ENCODE peak calls at places on chromosomes 5 and 9, in six cellular contexts. B, V, D, I, P and Q are unnamed samples.

GRCh38 chr5:143061161-143061945 is 291.2 kb downstream of the ARHGAP26 start:
- DNase-seq in P (no peak), V (no peak), B (no peak), I (no peak), D (no peak), Q (no peak)

GRCh38 chr9:89273528-89274279 is 37.3 kb upstream of the CKS2 start:
- DNase-seq in I (no peak), B (no peak), V (no peak), D (no peak), P (no peak), Q (no peak)

GRCh38 chr5:59607126-59607807 is 286.3 kb downstream of the PDE4D start:
- DNase-seq in I (no peak), P (no peak), D (no peak), V (no peak), B (no peak), Q (no peak)

GRCh38 chr5:125673359-125673950 is 749.8 kb upstream of the GRAMD2B start:
- DNase-seq in P (no peak), B (no peak), D (no peak), V (no peak), I (no peak), Q (no peak)

GRCh38 chr5:172437445-172438303 is 16.7 kb downstream of the SH3PXD2B start:
- DNase-seq in P (no peak), I (peak; percentile 23), B (no peak), D (no peak), V (no peak), Q (no peak)

GRCh38 chr9:135369401-135369800 is 110.2 kb upstream of the PPP1R26 start:
- DNase-seq in I (no peak), B (no peak), P (no peak), V (no peak), D (no peak), Q (no peak)

GRCh38 chr5:150517272-150518152 is 9.6 kb downstream of the NDST1 start:
- DNase-seq in I (peak; percentile 81), B (no peak), V (no peak), D (peak; percentile 57), P (no peak), Q (no peak)

GRCh38 chr5:161376034-161376433 is 170.5 kb downstream of the GABRB2 start:
- DNase-seq in P (no peak), B (no peak), D (no peak), I (no peak), V (no peak), Q (no peak)

GRCh38 chr5:8813180-8813579 is 732.7 kb downstream of the SEMA5A start:
- DNase-seq in I (no peak), V (no peak), D (no peak), B (no peak), P (no peak), Q (no peak)

GRCh38 chr5:176405656-176406435 is 10.5 kb downstream of the CLTB start:
- DNase-seq in D (no peak), V (no peak), P (no peak), I (no peak), B (peak; percentile 53), Q (no peak)

GRCh38 chr9:5574998-5575397 is 53.9 kb upstream of the RIC1 start:
- DNase-seq in V (no peak), D (no peak), I (peak; percentile 7), B (no peak), P (no peak), Q (no peak)

GRCh38 chr9:111483862-111484563 is at the start of gene ECPAS:
- DNase-seq in B (peak; percentile 80), I (peak; percentile 74), D (peak; percentile 87), V (peak; percentile 78), P (no peak), Q (peak; percentile 80)

GRCh38 chr5:105350406-105351140 is 1788.0 kb upstream of the NUDT12 start:
- DNase-seq in V (no peak), P (no peak), I (no peak), B (no peak), D (peak; percentile 50), Q (no peak)

GRCh38 chr9:129497837-129498450 is 123.0 kb downstream of the C9orf50 start:
- DNase-seq in P (no peak), I (no peak), V (no peak), D (peak; percentile 1), B (no peak), Q (no peak)

GRCh38 chr9:129494113-129494789 is 126.7 kb downstream of the C9orf50 start:
- DNase-seq in D (peak; percentile 27), B (no peak), V (no peak), P (no peak), I (no peak), Q (no peak)

GRCh38 chr9:129497064-129497836 is 123.7 kb downstream of the C9orf50 start:
- DNase-seq in P (no peak), B (no peak), V (no peak), I (no peak), D (peak; percentile 8), Q (no peak)

GRCh38 chr9:129495422-129496186 is 125.3 kb downstream of the C9orf50 start:
- DNase-seq in D (peak; percentile 92), V (peak; percentile 76), B (peak; percentile 99), I (peak; percentile 86), P (no peak), Q (peak; percentile 61)

GRCh38 chr9:129496187-129497063 is 124.5 kb downstream of the C9orf50 start:
- DNase-seq in D (peak; percentile 89), V (no peak), I (peak; percentile 81), B (peak; percentile 95), P (no peak), Q (no peak)
- TF ChIP-seq POLR2A in D (no peak), V (no peak), I (no peak), B (no peak), P (no peak), Q (no peak)

GRCh38 chr5:37132646-37133045 is 116.5 kb downstream of the CPLANE1 start:
- DNase-seq in P (no peak), V (no peak), D (no peak), B (no peak), I (no peak), Q (no peak)

GRCh38 chr5:37136694-37137093 is 112.5 kb downstream of the CPLANE1 start:
- DNase-seq in D (no peak), I (no peak), V (no peak), P (no peak), B (no peak), Q (no peak)

DNA sequence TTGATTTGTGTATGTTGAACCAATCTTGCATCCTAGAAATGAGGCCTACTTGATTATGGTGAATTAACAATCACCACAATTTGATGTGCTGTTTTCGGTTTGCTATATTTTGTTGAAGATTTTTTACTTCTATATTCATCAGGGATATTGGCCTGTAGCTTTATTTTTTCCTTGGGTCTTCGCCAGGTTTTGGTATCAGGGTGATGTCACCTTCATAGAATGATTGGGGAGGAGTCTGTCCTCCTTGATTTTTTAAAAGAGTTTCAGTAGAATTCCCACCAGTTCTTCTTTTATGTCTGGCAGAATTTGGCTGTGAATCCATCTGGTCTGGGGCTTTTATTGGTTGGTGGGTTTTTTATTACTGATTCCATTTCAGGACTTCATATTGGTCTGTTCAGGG is 115.2 kb downstream of the CPLANE1 start:
- DNase-seq in I (no peak), V (no peak), B (no peak), P (no peak), D (no peak), Q (no peak)
- TF ChIP-seq TAF1 in I (no peak), V (no peak), B (no peak), P (no peak), D (no peak), Q (no peak)

GRCh38 chr9:129551393-129551973 is 69.4 kb downstream of the C9orf50 start:
- DNase-seq in B (no peak), D (no peak), V (no peak), P (no peak), I (no peak), Q (no peak)

GRCh38 chr9:129548571-129549135 is 72.2 kb downstream of the C9orf50 start:
- DNase-seq in D (no peak), V (no peak), B (peak; percentile 41), I (peak; percentile 45), P (no peak), Q (no peak)

GRCh38 chr9:129549139-129549538 is 71.8 kb downstream of the C9orf50 start:
- DNase-seq in I (peak; percentile 42), B (peak; percentile 46), V (no peak), D (no peak), P (no peak), Q (no peak)

GRCh38 chr9:129549684-129550083 is 71.2 kb downstream of the C9orf50 start:
- DNase-seq in B (no peak), V (no peak), D (no peak), I (no peak), P (no peak), Q (no peak)

GRCh38 chr9:129550199-129550839 is 70.6 kb downstream of the C9orf50 start:
- DNase-seq in D (no peak), V (no peak), I (no peak), B (peak; percentile 69), P (no peak), Q (no peak)
- TF ChIP-seq POLR2A in D (no peak), V (no peak), I (no peak), B (no peak), P (no peak), Q (no peak)

GRCh38 chr5:149133795-149134777 is 7.2 kb upstream of the ABLIM3 start:
- DNase-seq in I (no peak), B (no peak), D (peak; percentile 56), V (no peak), P (no peak), Q (no peak)
- TF ChIP-seq TAF1 in I (no peak), B (no peak), D (no peak), V (no peak), P (no peak), Q (no peak)

DNA sequence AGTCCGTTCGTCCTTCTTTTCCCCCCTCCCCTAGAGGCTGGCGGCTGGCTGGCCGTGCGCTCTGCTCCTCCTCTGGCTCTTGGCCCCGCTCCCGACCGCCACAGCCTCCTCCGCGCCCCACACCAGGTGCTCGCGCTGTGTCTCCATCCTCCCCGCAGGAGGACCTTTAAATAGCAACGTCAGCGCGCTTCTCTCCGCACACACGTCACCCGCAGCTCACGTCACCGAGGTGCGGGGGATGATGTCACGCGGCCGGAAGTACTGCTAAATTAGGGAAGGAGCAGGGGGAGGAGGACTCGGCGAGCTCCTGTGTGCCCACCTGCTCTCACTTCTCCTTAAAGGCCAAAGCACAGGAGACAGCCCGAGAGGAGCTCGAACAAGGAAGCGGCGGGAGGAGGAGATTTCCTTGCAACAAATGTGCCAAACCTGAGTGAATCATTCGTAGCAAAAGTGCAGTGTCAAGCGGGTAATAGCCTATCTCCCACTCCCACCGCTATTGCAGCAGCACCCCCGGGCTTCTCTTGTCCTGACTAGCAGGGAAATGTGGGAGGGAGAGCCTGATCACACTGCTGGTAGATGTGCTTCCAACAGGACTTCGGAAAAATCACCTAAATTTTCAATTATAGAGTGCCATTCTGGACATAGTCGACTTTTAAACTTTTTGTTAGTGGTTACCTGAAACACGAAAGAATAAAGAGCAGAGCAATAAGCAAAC is 614 bp upstream of the HOMER1 start:
- DNase-seq in P (peak; percentile 78), I (peak; percentile 72), B (peak; percentile 92), V (peak; percentile 62), D (peak; percentile 97), Q (peak; percentile 68)
- TF ChIP-seq POLR2A in P (peak; percentile 97), I (peak; percentile 89), B (peak; percentile 95), V (peak; percentile 93), D (peak; percentile 90), Q (peak; percentile 94)

GRCh38 chr9:131148966-131149677 is 23.7 kb downstream of the NUP214 start:
- DNase-seq in P (no peak), D (no peak), I (no peak), V (no peak), B (no peak), Q (no peak)
- TF ChIP-seq TAF1 in P (no peak), D (no peak), I (no peak), V (no peak), B (no peak), Q (no peak)

GRCh38 chr5:134524219-134524825 is 1.1 kb upstream of the JADE2 start:
- DNase-seq in B (peak; percentile 87), P (no peak), D (peak; percentile 81), I (no peak), V (peak; percentile 62), Q (peak; percentile 58)
- TF ChIP-seq POLR2A in B (no peak), P (peak; percentile 82), D (peak; percentile 70), I (no peak), V (peak; percentile 15), Q (peak; percentile 68)